ENCODE peak calls at places on chromosome 12, in seven cellular contexts. Y is cardiac muscle cell, Z is fibroblast of mammary gland, D is WTC11, C is GM23338, O is endodermal cell, F is fibroblast of pulmonary artery. W is an unnamed sample.

GRCh38 chr12:56104815-56105476 is 587 bp downstream of the PA2G4 start:
- DNase-seq in Y (peak; percentile 44), Z (peak; percentile 16), D (peak; percentile 26), C (peak; percentile 39), O (no peak), F (no peak), W (no peak)

GRCh38 chr12:53591301-53592206 is 34.6 kb downstream of the ATF7 start:
- DNase-seq in Y (peak; percentile 61), Z (no peak), D (no peak), C (no peak), O (no peak), F (no peak), W (no peak)

GRCh38 chr12:27709932-27710591 is 570 bp upstream of the MRPS35 start:
- DNase-seq in Y (peak; percentile 6), Z (peak; percentile 68), D (no peak), C (no peak), O (no peak), F (peak; percentile 69), W (no peak)

GRCh38 chr12:67014642-67015041 is 254.5 kb upstream of the CAND1 start:
- DNase-seq in Y (no peak), Z (no peak), D (no peak), C (no peak), O (no peak), F (no peak), W (no peak)

GRCh38 chr12:94427520-94428381 is 31.9 kb downstream of the CEP83 start:
- DNase-seq in Y (peak; percentile 39), Z (peak; percentile 78), D (no peak), C (no peak), O (no peak), F (peak; percentile 88), W (no peak)

GRCh38 chr12:51270847-51271518 is 768 bp upstream of the SMAGP start:
- DNase-seq in Y (no peak), Z (peak; percentile 90), D (no peak), C (no peak), O (no peak), F (peak; percentile 70), W (no peak)

GRCh38 chr12:76879710-76880025 is 849 bp upstream of the CSRP2 start:
- DNase-seq in Y (no peak), Z (no peak), D (no peak), C (no peak), O (no peak), F (no peak), W (no peak)

GRCh38 chr12:19533567-19533966 is 94.3 kb downstream of the AEBP2 start:
- DNase-seq in Y (no peak), Z (no peak), D (no peak), C (no peak), O (no peak), F (no peak), W (no peak)

GRCh38 chr12:73225371-73225937 is 953.3 kb downstream of the TRHDE start:
- DNase-seq in Y (no peak), Z (no peak), D (no peak), C (no peak), O (no peak), F (no peak), W (no peak)

GRCh38 chr12:49583361-49584094 is 15.6 kb upstream of the MCRS1 start:
- DNase-seq in Y (no peak), Z (peak; percentile 52), D (no peak), C (no peak), O (no peak), F (peak; percentile 63), W (no peak)

GRCh38 chr12:105679982-105680381 is 349.5 kb downstream of the C12orf75 start:
- DNase-seq in Y (no peak), Z (no peak), D (no peak), C (no peak), O (no peak), F (no peak), W (no peak)

GRCh38 chr12:68932123-68932700 is 759 bp downstream of the CPM start:
- DNase-seq in Y (no peak), Z (peak; percentile 36), D (no peak), C (no peak), O (no peak), F (no peak), W (no peak)

GRCh38 chr12:108811411-108812185 is 45.8 kb downstream of the SSH1 start:
- DNase-seq in Y (no peak), Z (no peak), D (no peak), C (no peak), O (no peak), F (peak; percentile 26), W (no peak)

GRCh38 chr12:132322206-132323132 is 6.9 kb downstream of the GALNT9 start:
- DNase-seq in Y (no peak), Z (no peak), D (no peak), C (no peak), O (no peak), F (peak; percentile 44), W (no peak)

GRCh38 chr12:43832506-43833168 is 3.2 kb upstream of the TMEM117 start:
- DNase-seq in Y (no peak), Z (no peak), D (no peak), C (no peak), O (no peak), F (no peak), W (no peak)

GRCh38 chr12:24565300-24565699 is 383.6 kb downstream of the BCAT1 start:
- DNase-seq in Y (no peak), Z (no peak), D (peak; percentile 24), C (peak; percentile 50), O (peak; percentile 75), F (no peak), W (no peak)

GRCh38 chr12:68972570-68972969 is 39.6 kb upstream of the CPM start:
- DNase-seq in Y (no peak), Z (peak; percentile 31), D (no peak), C (no peak), O (no peak), F (no peak), W (no peak)

GRCh38 chr12:104213952-104214351 is 1.6 kb upstream of the TXNRD1 start:
- DNase-seq in Y (no peak), Z (peak; percentile 98), D (no peak), C (no peak), O (no peak), F (peak; percentile 77), W (no peak)

GRCh38 chr12:104422441-104422840 is 34.3 kb upstream of the CHST11 start:
- DNase-seq in Y (no peak), Z (no peak), D (no peak), C (no peak), O (no peak), F (no peak), W (no peak)

GRCh38 chr12:30847259-30847658 is 79.3 kb upstream of the TSPAN11 start:
- DNase-seq in Y (peak; percentile 58), Z (peak; percentile 81), D (no peak), C (peak; percentile 86), O (peak; percentile 51), F (peak; percentile 81), W (no peak)

GRCh38 chr12:106954462-106955376 is 988 bp upstream of the TMEM263 start:
- DNase-seq in Y (no peak), Z (peak; percentile 42), D (peak; percentile 18), C (peak; percentile 27), O (peak; percentile 56), F (peak; percentile 24), W (peak; percentile 6)

GRCh38 chr12:69816082-69816481 is 8.9 kb upstream of the MYRFL start:
- DNase-seq in Y (no peak), Z (no peak), D (no peak), C (no peak), O (no peak), F (no peak), W (no peak)

GRCh38 chr12:67794151-67794550 is 145.6 kb downstream of the DYRK2 start:
- DNase-seq in Y (no peak), Z (peak; percentile 42), D (no peak), C (no peak), O (no peak), F (peak; percentile 12), W (no peak)

DNA sequence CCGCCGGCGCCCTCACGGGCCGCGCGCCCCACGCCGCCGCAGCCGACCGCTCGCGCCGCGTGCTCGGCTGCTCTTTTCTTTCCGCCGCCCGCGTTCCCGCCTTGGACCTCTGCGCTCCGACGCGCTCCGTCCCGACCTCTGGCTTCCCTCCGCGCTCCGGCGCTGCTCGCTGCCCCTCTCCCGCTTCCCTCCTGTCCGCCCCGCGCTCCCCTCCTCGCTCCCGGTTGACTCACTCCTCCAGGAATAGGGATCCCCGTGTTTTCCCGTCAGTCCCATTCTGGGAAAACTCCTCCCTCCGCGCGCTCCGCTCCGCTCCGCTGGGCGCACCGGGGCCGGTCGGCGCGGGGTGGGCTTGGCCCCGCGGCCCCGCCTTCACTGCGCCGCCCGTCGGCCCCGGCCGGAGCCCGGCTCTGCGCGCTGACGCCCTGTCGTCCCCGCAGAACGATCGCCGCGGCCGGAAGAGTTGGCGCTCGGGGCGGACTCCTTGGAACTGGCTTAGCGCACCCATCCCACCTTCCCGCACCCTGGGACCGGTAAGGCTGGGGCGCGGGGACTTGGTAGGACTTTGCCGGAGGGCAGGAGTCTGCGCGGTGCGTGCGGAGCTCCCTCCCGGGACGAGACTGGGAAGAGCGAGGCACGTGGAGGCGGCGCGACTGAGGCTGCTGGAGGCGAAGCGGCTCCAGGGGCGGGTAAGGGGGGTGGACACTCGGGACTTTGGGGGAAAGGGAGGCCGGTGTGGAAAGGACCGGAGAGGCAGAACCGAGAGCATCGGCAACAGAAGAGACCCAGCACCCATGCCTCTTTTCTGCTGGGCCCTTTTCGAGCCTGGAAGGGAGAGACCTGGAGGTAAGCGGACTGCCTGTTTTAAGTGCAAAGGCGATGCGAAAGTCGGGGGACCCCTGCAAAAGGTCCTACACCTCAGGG is 573 bp downstream of the TEAD4 start:
- DNase-seq in Y (peak; percentile 63), Z (peak; percentile 67), D (peak; percentile 49), C (peak; percentile 49), O (peak; percentile 82), F (peak; percentile 63), W (peak; percentile 40)
- TF ChIP-seq CTCF in Y (no peak), Z (no peak), D (no peak), C (no peak), O (peak; percentile 40), F (no peak), W (no peak)

GRCh38 chr12:97854477-97854876 is 391.9 kb downstream of the RMST start:
- DNase-seq in Y (no peak), Z (no peak), D (no peak), C (no peak), O (no peak), F (no peak), W (no peak)
- TF ChIP-seq CTCF in Y (no peak), Z (no peak), D (no peak), C (no peak), O (no peak), F (no peak), W (no peak)

GRCh38 chr12:54721312-54721711 is 73.1 kb upstream of the DCD start:
- DNase-seq in Y (no peak), Z (no peak), D (no peak), C (no peak), O (no peak), F (no peak), W (no peak)

GRCh38 chr12:54719691-54720090 is 71.5 kb upstream of the DCD start:
- DNase-seq in Y (no peak), Z (no peak), D (no peak), C (no peak), O (no peak), F (no peak), W (no peak)

GRCh38 chr12:54723653-54724256 is 75.6 kb upstream of the DCD start:
- DNase-seq in Y (peak; percentile 23), Z (peak; percentile 35), D (no peak), C (peak; percentile 75), O (peak; percentile 76), F (peak; percentile 25), W (peak; percentile 10)

GRCh38 chr12:54725233-54725843 is 77.2 kb upstream of the DCD start:
- DNase-seq in Y (peak; percentile 55), Z (peak; percentile 26), D (no peak), C (peak; percentile 79), O (peak; percentile 77), F (peak; percentile 29), W (no peak)
- TF ChIP-seq CTCF in Y (peak; percentile 40), Z (peak; percentile 36), D (no peak), C (peak; percentile 66), O (peak; percentile 78), F (peak; percentile 34), W (peak; percentile 55)

GRCh38 chr12:14960548-14961465 is 594 bp downstream of the ARHGDIB start:
- DNase-seq in Y (no peak), Z (peak; percentile 11), D (no peak), C (peak; percentile 29), O (no peak), F (peak; percentile 93), W (no peak)
- TF ChIP-seq CTCF in Y (no peak), Z (no peak), D (no peak), C (no peak), O (no peak), F (no peak), W (no peak)

W was measured in neural crest cell.